ENCODE peak calls at places on chromosomes 6 and 20, in eight cellular contexts. U is cardiac fibroblast; Z is CD4-positive, alpha-beta T cell; H is heart left ventricle; C is fibroblast of the aortic adventitia; J is neural crest cell; E is LNCaP clone FGC; A is A549. Y is an unnamed sample.

GRCh38 chr20:23340524-23340923 is 10.1 kb upstream of the NXT1 start:
- DNase-seq in U (peak), Z (no peak), H (peak), C (peak), J (peak), E (peak), A (peak), Y (peak)

GRCh38 chr6:124297507-124297906 is 493.8 kb downstream of the NKAIN2 start:
- DNase-seq in U (no peak), Z (no peak), H (no peak), C (no peak), J (no peak), E (no peak), A (no peak), Y (no peak)

GRCh38 chr6:45420909-45421699 is 43.4 kb upstream of the SUPT3H start:
- DNase-seq in U (no peak), Z (peak), H (no peak), C (peak), J (no peak), E (no peak), A (no peak), Y (no peak)

GRCh38 chr6:33579828-33580714 is at the start of gene BAK1:
- DNase-seq in U (peak), Z (peak), H (peak), C (peak), J (peak), E (no peak), A (peak), Y (peak)

GRCh38 chr6:70385931-70386330 is 27.4 kb upstream of the FAM135A start:
- DNase-seq in U (peak), Z (no peak), H (no peak), C (peak), J (no peak), E (no peak), A (no peak), Y (no peak)

GRCh38 chr20:4406627-4407026 is 315.1 kb upstream of the PRND start:
- DNase-seq in U (peak), Z (no peak), H (no peak), C (peak), J (no peak), E (no peak), A (no peak), Y (no peak)

GRCh38 chr6:136169356-136169755 is 80.8 kb downstream of the MTFR2 start:
- DNase-seq in U (no peak), Z (no peak), H (no peak), C (no peak), J (no peak), E (no peak), A (no peak), Y (no peak)

GRCh38 chr6:1039191-1039590 is 272.7 kb upstream of the FOXQ1 start:
- DNase-seq in U (no peak), Z (no peak), H (no peak), C (no peak), J (no peak), E (no peak), A (no peak), Y (no peak)

GRCh38 chr6:168526841-168527281 is 85.9 kb downstream of the SMOC2 start:
- DNase-seq in U (peak), Z (no peak), H (peak), C (peak), J (no peak), E (peak), A (no peak), Y (peak)

GRCh38 chr6:158665332-158665731 is 15.5 kb downstream of the SYTL3 start:
- DNase-seq in U (no peak), Z (no peak), H (no peak), C (no peak), J (no peak), E (no peak), A (no peak), Y (no peak)

GRCh38 chr6:132466952-132467351 is 46.0 kb downstream of the STX7 start:
- DNase-seq in U (peak), Z (no peak), H (no peak), C (peak), J (no peak), E (no peak), A (no peak), Y (no peak)

GRCh38 chr20:61299613-61300012 is 47.6 kb downstream of the CDH4 start:
- DNase-seq in U (no peak), Z (no peak), H (no peak), C (no peak), J (no peak), E (no peak), A (no peak), Y (no peak)

GRCh38 chr6:29974901-29975560 is 32.7 kb downstream of the HLA-A start:
- DNase-seq in U (no peak), Z (no peak), H (peak), C (no peak), J (no peak), E (no peak), A (no peak), Y (peak)

GRCh38 chr20:45890077-45890996 is 671 bp downstream of the NEURL2 start:
- DNase-seq in U (peak), Z (peak), H (peak), C (peak), J (peak), E (no peak), A (peak), Y (peak)

GRCh38 chr6:36364669-36365479 is 22.6 kb downstream of the ETV7 start:
- DNase-seq in U (peak), Z (no peak), H (no peak), C (peak), J (no peak), E (no peak), A (peak), Y (no peak)

GRCh38 chr6:146785001-146785585 is 186.3 kb downstream of the ADGB start:
- DNase-seq in U (peak), Z (no peak), H (no peak), C (peak), J (peak), E (peak), A (peak), Y (no peak)

GRCh38 chr6:7307533-7307932 is 5.5 kb downstream of the SSR1 start:
- DNase-seq in U (no peak), Z (no peak), H (no peak), C (no peak), J (no peak), E (no peak), A (no peak), Y (no peak)

DNA sequence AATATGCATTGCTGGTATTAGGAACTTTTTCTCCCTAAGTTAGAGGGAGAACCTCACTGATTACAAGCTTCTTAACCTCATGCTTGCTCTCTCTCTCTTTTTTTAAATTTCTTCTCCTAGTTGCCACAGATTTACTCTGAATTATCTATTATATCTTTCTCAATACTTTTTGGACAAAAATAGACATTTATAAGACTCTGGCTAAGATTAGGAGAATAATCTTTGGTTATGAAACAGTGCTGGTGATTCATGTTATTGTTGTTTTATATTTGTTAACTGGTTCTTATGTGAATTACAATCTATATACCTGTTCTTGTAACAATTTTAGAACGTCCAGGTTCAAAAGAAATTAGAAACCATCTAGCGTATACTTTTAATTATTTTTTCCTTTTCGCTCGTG is 187.8 kb downstream of the OGFRL1 start:
- DNase-seq in U (no peak), Z (no peak), H (no peak), C (peak), J (no peak), E (no peak), A (no peak), Y (no peak)
- TF ChIP-seq CTCF in U (no peak), Z (no peak), H (no peak), C (no peak), J (no peak), E (no peak), A (no peak), Y (no peak)

GRCh38 chr6:16921399-16922110 is 160.3 kb upstream of the ATXN1 start:
- DNase-seq in U (no peak), Z (no peak), H (no peak), C (peak), J (no peak), E (no peak), A (no peak), Y (no peak)
- TF ChIP-seq CTCF in U (no peak), Z (no peak), H (no peak), C (no peak), J (no peak), E (no peak), A (no peak), Y (no peak)

GRCh38 chr6:107115695-107116327 is 496 bp upstream of the BEND3 start:
- DNase-seq in U (peak), Z (peak), H (no peak), C (no peak), J (peak), E (no peak), A (peak), Y (peak)

GRCh38 chr6:107114872-107115694 is at the start of gene BEND3:
- DNase-seq in U (peak), Z (peak), H (peak), C (no peak), J (peak), E (no peak), A (peak), Y (peak)

GRCh38 chr6:107116328-107116892 is 1.1 kb upstream of the BEND3 start:
- DNase-seq in U (no peak), Z (no peak), H (no peak), C (no peak), J (peak), E (no peak), A (peak), Y (no peak)

GRCh38 chr6:107113460-107114212 is 1.7 kb downstream of the BEND3 start:
- DNase-seq in U (no peak), Z (no peak), H (no peak), C (no peak), J (no peak), E (no peak), A (no peak), Y (no peak)

GRCh38 chr6:107114213-107114871 is 973 bp downstream of the BEND3 start:
- DNase-seq in U (peak), Z (peak), H (peak), C (peak), J (peak), E (peak), A (peak), Y (peak)
- TF ChIP-seq CTCF in U (peak), Z (peak), H (peak), C (peak), J (peak), E (peak), A (peak), Y (peak)

GRCh38 chr6:117399126-117399525 is 26.6 kb downstream of the ROS1 start:
- DNase-seq in U (no peak), Z (no peak), H (no peak), C (no peak), J (no peak), E (no peak), A (no peak), Y (no peak)
- TF ChIP-seq CTCF in U (no peak), Z (no peak), H (no peak), C (no peak), J (no peak), E (no peak), A (no peak), Y (no peak)

GRCh38 chr6:170371091-170371490 is 64.5 kb downstream of the FAM120B start:
- DNase-seq in U (no peak), Z (no peak), H (no peak), C (no peak), J (no peak), E (no peak), A (no peak), Y (no peak)
- TF ChIP-seq CTCF in U (no peak), Z (no peak), H (no peak), C (no peak), J (no peak), E (no peak), A (no peak), Y (no peak)

GRCh38 chr6:82097676-82098075 is 149.9 kb downstream of the IBTK start:
- DNase-seq in U (no peak), Z (no peak), H (no peak), C (no peak), J (no peak), E (no peak), A (peak), Y (no peak)
- TF ChIP-seq CTCF in U (no peak), Z (no peak), H (no peak), C (no peak), J (no peak), E (no peak), A (no peak), Y (no peak)

GRCh38 chr20:25256226-25256859 is 8.5 kb downstream of the PYGB start:
- DNase-seq in U (peak), Z (no peak), H (no peak), C (peak), J (no peak), E (no peak), A (no peak), Y (no peak)

GRCh38 chr20:25257130-25257529 is 9.2 kb downstream of the PYGB start:
- DNase-seq in U (no peak), Z (no peak), H (no peak), C (no peak), J (no peak), E (no peak), A (no peak), Y (no peak)

GRCh38 chr20:25253606-25254275 is 5.9 kb downstream of the PYGB start:
- DNase-seq in U (no peak), Z (no peak), H (no peak), C (no peak), J (no peak), E (no peak), A (no peak), Y (no peak)

GRCh38 chr20:25254571-25254970 is 6.7 kb downstream of the PYGB start:
- DNase-seq in U (no peak), Z (no peak), H (no peak), C (no peak), J (no peak), E (no peak), A (no peak), Y (no peak)

DNA sequence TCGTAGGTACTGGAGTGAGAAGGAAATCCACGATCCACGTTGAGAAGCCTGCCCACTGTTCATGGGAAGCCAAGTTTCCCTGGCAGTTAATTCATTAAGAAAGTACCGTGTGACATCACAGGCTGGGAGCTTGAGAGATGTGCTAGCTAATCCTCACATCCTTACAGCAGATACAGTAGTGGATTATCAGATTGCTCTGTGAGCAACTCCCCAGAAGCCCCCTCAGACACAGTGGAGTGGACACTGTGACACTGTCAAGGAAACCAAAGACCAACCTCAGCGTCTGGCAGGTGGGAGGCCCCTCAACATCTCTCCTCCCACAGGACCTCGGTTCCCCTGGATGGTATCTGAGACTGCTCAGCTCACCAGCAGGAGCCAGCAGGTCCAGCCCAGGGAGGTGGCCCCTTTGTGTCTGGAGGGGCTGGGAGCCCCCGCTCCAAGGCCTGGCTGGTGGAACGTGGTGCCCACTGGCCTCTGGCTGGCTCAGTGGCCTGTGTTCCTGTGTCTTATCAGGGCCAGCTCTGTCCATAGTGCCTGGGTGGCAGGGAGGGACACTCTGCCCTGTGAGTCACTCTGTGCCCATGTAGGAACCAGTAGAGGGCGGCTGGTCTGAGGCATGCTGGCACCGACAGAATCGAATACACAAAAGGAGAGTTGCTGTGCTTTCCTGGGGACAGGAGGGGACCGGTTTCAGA is 7.2 kb downstream of the PYGB start:
- DNase-seq in U (no peak), Z (no peak), H (peak), C (no peak), J (no peak), E (peak), A (no peak), Y (peak)
- TF ChIP-seq CTCF in U (no peak), Z (no peak), H (peak), C (no peak), J (no peak), E (peak), A (peak), Y (no peak)

GRCh38 chr6:102501615-102502014 is 1108.1 kb downstream of the GRIK2 start:
- DNase-seq in U (no peak), Z (no peak), H (no peak), C (no peak), J (no peak), E (no peak), A (no peak), Y (no peak)
- TF ChIP-seq CTCF in U (no peak), Z (no peak), H (no peak), C (no peak), J (no peak), E (no peak), A (no peak), Y (no peak)

GRCh38 chr6:137868721-137869631 is 1.9 kb downstream of the TNFAIP3 start:
- DNase-seq in U (no peak), Z (no peak), H (no peak), C (no peak), J (no peak), E (no peak), A (no peak), Y (no peak)

GRCh38 chr6:137864812-137865508 is 2.1 kb upstream of the TNFAIP3 start:
- DNase-seq in U (no peak), Z (no peak), H (no peak), C (no peak), J (no peak), E (no peak), A (no peak), Y (no peak)

GRCh38 chr6:137867685-137868509 is 838 bp downstream of the TNFAIP3 start:
- DNase-seq in U (no peak), Z (peak), H (peak), C (no peak), J (peak), E (no peak), A (no peak), Y (no peak)

GRCh38 chr6:137866200-137866913 is 702 bp upstream of the TNFAIP3 start:
- DNase-seq in U (no peak), Z (no peak), H (peak), C (no peak), J (peak), E (no peak), A (no peak), Y (no peak)

GRCh38 chr6:137866914-137867684 is at the start of gene TNFAIP3:
- DNase-seq in U (peak), Z (peak), H (peak), C (peak), J (peak), E (peak), A (peak), Y (peak)
- TF ChIP-seq CTCF in U (peak), Z (peak), H (peak), C (peak), J (peak), E (peak), A (peak), Y (peak)

DNA sequence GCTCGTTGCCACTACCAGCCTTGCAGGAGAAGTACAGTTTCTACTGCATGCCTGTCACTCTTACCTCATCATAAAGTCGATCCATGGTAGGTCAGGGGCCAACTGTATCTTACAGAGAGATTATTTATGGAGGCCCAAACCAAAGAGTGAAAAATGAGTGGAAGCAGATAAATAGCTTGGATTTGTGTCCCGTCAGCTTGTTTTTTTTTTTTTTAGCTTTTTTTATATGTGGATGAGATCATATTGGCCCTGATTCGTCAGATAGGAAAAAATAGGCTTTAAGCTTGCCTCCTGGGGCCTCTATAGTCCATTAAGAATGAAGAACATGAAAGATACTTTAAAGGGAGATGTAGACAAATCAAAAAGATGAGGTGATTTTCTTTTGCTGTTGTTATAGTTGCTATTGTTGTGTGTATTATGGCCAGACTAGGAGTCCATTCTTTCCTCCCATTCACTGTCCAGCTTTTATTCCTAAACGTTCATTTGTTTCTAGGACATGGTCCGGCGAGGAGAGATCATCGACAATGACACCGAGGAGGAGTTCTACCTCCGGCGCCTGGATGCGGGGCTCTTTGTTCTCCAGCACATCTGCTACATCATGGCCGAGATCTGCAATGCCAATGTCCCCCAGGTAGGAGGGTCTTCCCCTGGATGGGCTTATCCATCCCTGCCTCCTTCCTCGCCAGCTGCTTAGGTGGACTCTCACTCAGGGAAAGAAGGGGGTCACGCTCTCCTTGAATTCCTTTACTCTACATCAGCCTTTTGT is 43.3 kb upstream of the VSTM2L start:
- DNase-seq in U (no peak), Z (no peak), H (no peak), C (no peak), J (no peak), E (no peak), A (no peak), Y (no peak)
- TF ChIP-seq CTCF in U (no peak), Z (no peak), H (no peak), C (no peak), J (no peak), E (no peak), A (no peak), Y (no peak)